ENCODE peak calls at places on chromosome 22, in four cellular contexts. One of them, this sample, is unnamed.

GRCh38 chr22:36999463-36999862 is 19.8 kb downstream of the TST start:
- DNase-seq in transverse colon: no peak
- DNase-seq in heart left ventricle: no peak
- DNase-seq in epithelial cell of esophagus: peak; percentile 21
- DNase-seq in this sample: no peak

GRCh38 chr22:24588756-24589481 is 4.0 kb downstream of the LRRC75B start:
- DNase-seq in transverse colon: no peak
- DNase-seq in heart left ventricle: no peak
- DNase-seq in epithelial cell of esophagus: no peak
- DNase-seq in this sample: no peak

GRCh38 chr22:40509401-40510134 is 127.0 kb downstream of the MRTFA start:
- DNase-seq in transverse colon: peak; percentile 53
- DNase-seq in heart left ventricle: peak; percentile 74
- DNase-seq in epithelial cell of esophagus: peak; percentile 83
- DNase-seq in this sample: no peak

GRCh38 chr22:24978308-24978707 is 25.8 kb downstream of the KIAA1671 start:
- DNase-seq in transverse colon: no peak
- DNase-seq in heart left ventricle: no peak
- DNase-seq in epithelial cell of esophagus: no peak
- DNase-seq in this sample: no peak

GRCh38 chr22:32723632-32724031 is 77.9 kb upstream of the TIMP3 start:
- DNase-seq in transverse colon: peak; percentile 59
- DNase-seq in heart left ventricle: peak; percentile 80
- DNase-seq in epithelial cell of esophagus: peak; percentile 92
- DNase-seq in this sample: peak; percentile 42

GRCh38 chr22:42439821-42440674 is 7.8 kb upstream of the NFAM1 start:
- DNase-seq in transverse colon: no peak
- DNase-seq in heart left ventricle: peak; percentile 55
- DNase-seq in epithelial cell of esophagus: peak; percentile 35
- DNase-seq in this sample: no peak

GRCh38 chr22:43234299-43234988 is 47.5 kb upstream of the TTLL12 start:
- DNase-seq in transverse colon: no peak
- DNase-seq in heart left ventricle: no peak
- DNase-seq in epithelial cell of esophagus: no peak
- DNase-seq in this sample: no peak

GRCh38 chr22:24315367-24315781 is 44.7 kb downstream of the SPECC1L start:
- DNase-seq in transverse colon: no peak
- DNase-seq in heart left ventricle: no peak
- DNase-seq in epithelial cell of esophagus: no peak
- DNase-seq in this sample: no peak

GRCh38 chr22:28869736-28870135 is 13.6 kb upstream of the ZNRF3 start:
- DNase-seq in transverse colon: no peak
- DNase-seq in heart left ventricle: no peak
- DNase-seq in epithelial cell of esophagus: no peak
- DNase-seq in this sample: no peak

GRCh38 chr22:26921726-26922125 is 264.3 kb downstream of the MIAT start:
- DNase-seq in transverse colon: no peak
- DNase-seq in heart left ventricle: no peak
- DNase-seq in epithelial cell of esophagus: no peak
- DNase-seq in this sample: no peak

GRCh38 chr22:37061611-37062365 is 10.2 kb downstream of the KCTD17 start:
- DNase-seq in transverse colon: no peak
- DNase-seq in heart left ventricle: no peak
- DNase-seq in epithelial cell of esophagus: no peak
- DNase-seq in this sample: no peak

GRCh38 chr22:35839811-35840739 is 122.4 kb downstream of the APOL5 start:
- DNase-seq in transverse colon: peak; percentile 86
- DNase-seq in heart left ventricle: peak; percentile 91
- DNase-seq in epithelial cell of esophagus: peak; percentile 98
- DNase-seq in this sample: peak; percentile 82

GRCh38 chr22:40714514-40714966 is 35.3 kb downstream of the MCHR1 start:
- DNase-seq in transverse colon: no peak
- DNase-seq in heart left ventricle: no peak
- DNase-seq in epithelial cell of esophagus: peak; percentile 23
- DNase-seq in this sample: no peak

GRCh38 chr22:42685941-42686666 is 34.6 kb downstream of the A4GALT start:
- DNase-seq in transverse colon: peak; percentile 48
- DNase-seq in heart left ventricle: peak; percentile 92
- DNase-seq in epithelial cell of esophagus: no peak
- DNase-seq in this sample: no peak

GRCh38 chr22:24361976-24362646 is 65.3 kb upstream of the ADORA2A start:
- DNase-seq in transverse colon: no peak
- DNase-seq in heart left ventricle: no peak
- DNase-seq in epithelial cell of esophagus: no peak
- DNase-seq in this sample: no peak

GRCh38 chr22:42214625-42215415 is 55.6 kb downstream of the TCF20 start:
- DNase-seq in transverse colon: no peak
- DNase-seq in heart left ventricle: peak; percentile 78
- DNase-seq in epithelial cell of esophagus: no peak
- DNase-seq in this sample: no peak

GRCh38 chr22:42699953-42700352 is 20.7 kb downstream of the A4GALT start:
- DNase-seq in transverse colon: no peak
- DNase-seq in heart left ventricle: peak; percentile 19
- DNase-seq in epithelial cell of esophagus: no peak
- DNase-seq in this sample: no peak

GRCh38 chr22:40190501-40190900 is 12.8 kb downstream of the TNRC6B start:
- DNase-seq in transverse colon: no peak
- DNase-seq in heart left ventricle: peak; percentile 59
- DNase-seq in epithelial cell of esophagus: no peak
- DNase-seq in this sample: no peak

GRCh38 chr22:24330636-24331035 is 60.0 kb downstream of the SPECC1L start:
- DNase-seq in transverse colon: no peak
- DNase-seq in heart left ventricle: no peak
- DNase-seq in epithelial cell of esophagus: no peak
- DNase-seq in this sample: no peak

GRCh38 chr22:40898850-40899357 is 37.0 kb upstream of the DNAJB7 start:
- DNase-seq in transverse colon: no peak
- DNase-seq in heart left ventricle: no peak
- DNase-seq in epithelial cell of esophagus: peak; percentile 65
- DNase-seq in this sample: no peak

GRCh38 chr22:24516301-24516737 is 21.2 kb downstream of the UPB1 start:
- DNase-seq in transverse colon: no peak
- DNase-seq in heart left ventricle: no peak
- DNase-seq in epithelial cell of esophagus: peak; percentile 73
- DNase-seq in this sample: no peak

GRCh38 chr22:41875531-41876242 is 39.2 kb downstream of the SHISA8 start:
- DNase-seq in transverse colon: no peak
- DNase-seq in heart left ventricle: no peak
- DNase-seq in epithelial cell of esophagus: no peak
- DNase-seq in this sample: no peak

GRCh38 chr22:24367841-24368240 is 59.6 kb upstream of the ADORA2A start:
- DNase-seq in transverse colon: no peak
- DNase-seq in heart left ventricle: no peak
- DNase-seq in epithelial cell of esophagus: no peak
- DNase-seq in this sample: no peak

GRCh38 chr22:31241200-31241599 is 29.1 kb downstream of the LIMK2 start:
- DNase-seq in transverse colon: no peak
- DNase-seq in heart left ventricle: no peak
- DNase-seq in epithelial cell of esophagus: no peak
- DNase-seq in this sample: no peak

GRCh38 chr22:36386900-36387663 is 685 bp downstream of the MYH9 start:
- DNase-seq in transverse colon: peak; percentile 86
- DNase-seq in heart left ventricle: peak; percentile 83
- DNase-seq in epithelial cell of esophagus: peak; percentile 37
- DNase-seq in this sample: peak; percentile 44

GRCh38 chr22:42624551-42625106 is 9.9 kb upstream of the POLDIP3 start:
- DNase-seq in transverse colon: no peak
- DNase-seq in heart left ventricle: no peak
- DNase-seq in epithelial cell of esophagus: no peak
- DNase-seq in this sample: no peak

GRCh38 chr22:27331526-27332281 is 469.9 kb downstream of the MN1 start:
- DNase-seq in transverse colon: peak; percentile 38
- DNase-seq in heart left ventricle: peak; percentile 70
- DNase-seq in epithelial cell of esophagus: peak; percentile 30
- DNase-seq in this sample: no peak

GRCh38 chr22:31056986-31057599 is 24.0 kb upstream of the SMTN start:
- DNase-seq in transverse colon: no peak
- DNase-seq in heart left ventricle: no peak
- DNase-seq in epithelial cell of esophagus: no peak
- DNase-seq in this sample: no peak

GRCh38 chr22:42793848-42794405 is 63.1 kb downstream of the ARFGAP3 start:
- DNase-seq in transverse colon: no peak
- DNase-seq in heart left ventricle: no peak
- DNase-seq in epithelial cell of esophagus: no peak
- DNase-seq in this sample: no peak

GRCh38 chr22:29625090-29625825 is 21.8 kb downstream of the NF2 start:
- DNase-seq in transverse colon: peak; percentile 34
- DNase-seq in heart left ventricle: peak; percentile 42
- DNase-seq in epithelial cell of esophagus: peak; percentile 78
- DNase-seq in this sample: peak; percentile 59

GRCh38 chr22:24303007-24303406 is 32.4 kb downstream of the SPECC1L start:
- DNase-seq in transverse colon: no peak
- DNase-seq in heart left ventricle: no peak
- DNase-seq in epithelial cell of esophagus: peak; percentile 77
- DNase-seq in this sample: no peak

GRCh38 chr22:27241430-27242110 is 560.0 kb downstream of the MN1 start:
- DNase-seq in transverse colon: no peak
- DNase-seq in heart left ventricle: peak; percentile 64
- DNase-seq in epithelial cell of esophagus: no peak
- DNase-seq in this sample: no peak

GRCh38 chr22:32478994-32479393 is 4.4 kb downstream of the FBXO7 start:
- DNase-seq in transverse colon: no peak
- DNase-seq in heart left ventricle: no peak
- DNase-seq in epithelial cell of esophagus: peak; percentile 49
- DNase-seq in this sample: no peak

GRCh38 chr22:30262917-30263741 is 3.5 kb downstream of the OSM start:
- DNase-seq in transverse colon: peak; percentile 81
- DNase-seq in heart left ventricle: peak; percentile 72
- DNase-seq in epithelial cell of esophagus: peak; percentile 53
- DNase-seq in this sample: peak; percentile 52

GRCh38 chr22:49922926-49923325 is 4.5 kb downstream of the CRELD2 start:
- DNase-seq in transverse colon: no peak
- DNase-seq in heart left ventricle: no peak
- DNase-seq in epithelial cell of esophagus: no peak
- DNase-seq in this sample: no peak
- TF ChIP-seq CTCF in transverse colon: no peak
- TF ChIP-seq CTCF in heart left ventricle: no peak
- TF ChIP-seq CTCF in epithelial cell of esophagus: no peak
- TF ChIP-seq CTCF in this sample: no peak

GRCh38 chr22:17201285-17201945 is 17.8 kb downstream of the ADA2 start:
- DNase-seq in transverse colon: no peak
- DNase-seq in heart left ventricle: no peak
- DNase-seq in epithelial cell of esophagus: no peak
- DNase-seq in this sample: no peak
- TF ChIP-seq CTCF in transverse colon: peak; percentile 8
- TF ChIP-seq CTCF in heart left ventricle: peak; percentile 48
- TF ChIP-seq CTCF in epithelial cell of esophagus: no peak
- TF ChIP-seq CTCF in this sample: no peak

DNA sequence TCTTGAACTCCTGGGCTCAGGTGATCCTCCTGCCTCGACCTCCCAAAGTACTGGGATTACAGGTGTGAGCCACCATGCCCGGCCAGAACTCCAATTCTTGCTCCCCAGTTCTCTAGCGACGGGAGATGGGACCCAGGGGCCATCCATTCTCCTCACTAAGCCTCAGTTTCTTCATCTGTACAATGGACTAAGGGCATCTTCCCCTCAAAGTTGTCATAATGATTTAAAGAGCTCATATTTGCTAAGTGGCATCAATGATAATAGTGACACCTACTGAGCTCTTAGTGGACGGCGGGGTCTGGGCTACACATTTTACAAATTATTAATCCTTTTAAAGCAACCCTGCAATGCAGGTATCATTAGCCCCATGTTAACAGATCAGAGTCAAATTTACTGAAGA is 34.5 kb downstream of the KIAA0930 start:
- DNase-seq in transverse colon: no peak
- DNase-seq in heart left ventricle: no peak
- DNase-seq in epithelial cell of esophagus: no peak
- DNase-seq in this sample: no peak
- TF ChIP-seq CTCF in transverse colon: no peak
- TF ChIP-seq CTCF in heart left ventricle: no peak
- TF ChIP-seq CTCF in epithelial cell of esophagus: no peak
- TF ChIP-seq CTCF in this sample: no peak

GRCh38 chr22:38657248-38657909 is 941 bp downstream of the CBY1 start:
- DNase-seq in transverse colon: peak; percentile 46
- DNase-seq in heart left ventricle: no peak
- DNase-seq in epithelial cell of esophagus: peak; percentile 44
- DNase-seq in this sample: no peak

GRCh38 chr22:38653741-38654140 is 2.5 kb downstream of the FAM227A start:
- DNase-seq in transverse colon: no peak
- DNase-seq in heart left ventricle: no peak
- DNase-seq in epithelial cell of esophagus: no peak
- DNase-seq in this sample: no peak

GRCh38 chr22:38656256-38657148 is at the start of the genes CBY1 and FAM227A:
- DNase-seq in transverse colon: peak; percentile 89
- DNase-seq in heart left ventricle: peak; percentile 91
- DNase-seq in epithelial cell of esophagus: peak; percentile 90
- DNase-seq in this sample: peak; percentile 81

GRCh38 chr22:38652858-38653257 is 3.3 kb downstream of the FAM227A start:
- DNase-seq in transverse colon: peak; percentile 31
- DNase-seq in heart left ventricle: no peak
- DNase-seq in epithelial cell of esophagus: peak; percentile 56
- DNase-seq in this sample: no peak

GRCh38 chr22:38655532-38656255 is 498 bp downstream of the FAM227A start:
- DNase-seq in transverse colon: no peak
- DNase-seq in heart left ventricle: peak; percentile 28
- DNase-seq in epithelial cell of esophagus: no peak
- DNase-seq in this sample: no peak
- TF ChIP-seq CTCF in transverse colon: no peak
- TF ChIP-seq CTCF in heart left ventricle: no peak
- TF ChIP-seq CTCF in epithelial cell of esophagus: no peak
- TF ChIP-seq CTCF in this sample: no peak

DNA sequence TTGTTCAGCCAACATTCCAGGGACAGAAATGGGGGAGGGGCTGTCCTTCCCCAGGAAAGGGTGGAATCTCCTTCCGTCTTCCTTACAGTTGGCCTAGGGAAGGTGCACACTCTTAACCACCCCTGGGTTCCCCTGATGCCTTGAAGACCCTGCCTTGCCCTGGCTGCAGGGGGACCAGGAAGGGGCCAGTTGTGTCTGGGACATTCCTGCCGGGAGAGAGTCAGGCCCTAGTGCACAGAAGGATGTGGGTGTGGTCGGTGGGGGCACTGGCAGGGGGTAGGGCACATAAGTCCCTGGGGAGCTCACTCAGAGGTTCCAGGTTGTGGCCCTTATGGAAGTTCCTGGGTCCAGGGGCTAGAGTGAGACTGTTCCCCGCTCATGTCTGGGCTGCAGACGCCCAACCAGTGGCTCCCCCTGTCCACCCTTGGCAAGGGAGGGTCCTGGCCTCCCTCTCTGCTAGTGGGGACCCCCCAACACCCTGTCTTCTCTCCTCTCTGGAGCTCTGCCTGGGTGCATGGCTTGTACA is 2.1 kb upstream of the APOBEC3A start:
- DNase-seq in transverse colon: no peak
- DNase-seq in heart left ventricle: no peak
- DNase-seq in epithelial cell of esophagus: no peak
- DNase-seq in this sample: no peak
- TF ChIP-seq CTCF in transverse colon: no peak
- TF ChIP-seq CTCF in heart left ventricle: no peak
- TF ChIP-seq CTCF in epithelial cell of esophagus: no peak
- TF ChIP-seq CTCF in this sample: no peak